ENCODE peak calls at places on chromosomes 16 and 17, in four cellular contexts. I, E, G and S are unnamed samples.

GRCh38 chr17:32488604-32489180 is 1.9 kb downstream of the CDK5R1 start:
- DNase-seq in E (no peak), I (no peak), G (no peak), S (no peak)

GRCh38 chr16:80804061-80804450 is 342 bp downstream of the CDYL2 start:
- DNase-seq in G (peak; percentile 36), E (peak; percentile 47), I (peak; percentile 75), S (peak; percentile 60)

GRCh38 chr17:40203131-40203530 is 16.0 kb upstream of the WIPF2 start:
- DNase-seq in G (no peak), I (no peak), E (no peak), S (no peak)

GRCh38 chr16:81158964-81159363 is 62.8 kb upstream of the GCSH start:
- DNase-seq in G (no peak), E (no peak), I (no peak), S (peak; percentile 84)

GRCh38 chr17:3895354-3895753 is 2.5 kb upstream of the CAMKK1 start:
- DNase-seq in G (peak; percentile 29), I (no peak), E (no peak), S (no peak)

GRCh38 chr16:11138026-11138768 is 117.8 kb downstream of the SOCS1 start:
- DNase-seq in I (no peak), E (peak; percentile 44), G (no peak), S (no peak)

GRCh38 chr16:50568187-50568830 is 20.1 kb downstream of the NKD1 start:
- DNase-seq in I (no peak), G (no peak), E (no peak), S (no peak)

GRCh38 chr16:15032547-15033308 is 23.1 kb downstream of the NTAN1 start:
- DNase-seq in E (no peak), G (no peak), I (peak; percentile 13), S (peak; percentile 12)

GRCh38 chr16:1923299-1924034 is 5.3 kb upstream of the HS3ST6 start:
- DNase-seq in G (peak; percentile 74), E (peak; percentile 38), I (peak; percentile 93), S (peak; percentile 93)

GRCh38 chr16:73996624-73997339 is 299.8 kb upstream of the PSMD7 start:
- DNase-seq in G (peak; percentile 90), I (no peak), E (peak; percentile 15), S (no peak)